ENCODE peak calls at places on chromosome 6, in five cellular contexts. E is transverse colon, U is psoas muscle, B is cardiac muscle cell, Y is H7. I is an unnamed sample. For H3K27me3, the result is how much of the 10 kb centered on the place peaks cover.

GRCh38 chr6:166902211-166902755 is 54.1 kb downstream of the RNASET2 start:
- DNase-seq in E (no peak), U (no peak), B (no peak), Y (no peak), I (no peak)

GRCh38 chr6:87118054-87118453 is 23.1 kb upstream of the CGA start:
- DNase-seq in E (no peak), U (no peak), B (no peak), Y (no peak), I (no peak)

GRCh38 chr6:28351087-28351486 is 1.3 kb downstream of the ZKSCAN3 start:
- DNase-seq in E (no peak), U (no peak), B (no peak), Y (no peak), I (no peak)

GRCh38 chr6:169244684-169245383 is 8.8 kb downstream of the THBS2 start:
- DNase-seq in E (no peak), U (no peak), B (no peak), Y (no peak), I (no peak)

GRCh38 chr6:163413345-163414116 is 987 bp upstream of the QKI start:
- DNase-seq in E (peak), U (peak), B (peak), Y (peak), I (peak)

GRCh38 chr6:10048370-10049297 is 366.2 kb downstream of the TFAP2A start:
- DNase-seq in E (no peak), U (no peak), B (peak), Y (no peak), I (no peak)

GRCh38 chr6:156379392-156379910 is 397.7 kb upstream of the ARID1B start:
- DNase-seq in E (no peak), U (no peak), B (no peak), Y (no peak), I (no peak)

GRCh38 chr6:169310983-169311382 is 57.3 kb upstream of the THBS2 start:
- DNase-seq in E (no peak), U (no peak), B (no peak), Y (no peak), I (no peak)

GRCh38 chr6:156876302-156876701 is 99.1 kb downstream of the ARID1B start:
- DNase-seq in E (no peak), U (peak), B (no peak), Y (peak), I (no peak)

GRCh38 chr6:82488403-82488802 is 124.8 kb downstream of the TPBG start:
- DNase-seq in E (no peak), U (no peak), B (no peak), Y (no peak), I (no peak)

GRCh38 chr6:161417712-161418457 is 144.0 kb upstream of the AGPAT4 start:
- DNase-seq in E (no peak), U (peak), B (no peak), Y (peak), I (peak)

GRCh38 chr6:106084106-106084963 is 1.8 kb upstream of the PRDM1 start:
- DNase-seq in E (peak), U (no peak), B (peak), Y (peak), I (peak)

GRCh38 chr6:75149253-75149652 is 56.6 kb downstream of the COL12A1 start:
- DNase-seq in E (no peak), U (no peak), B (no peak), Y (no peak), I (no peak)

DNA sequence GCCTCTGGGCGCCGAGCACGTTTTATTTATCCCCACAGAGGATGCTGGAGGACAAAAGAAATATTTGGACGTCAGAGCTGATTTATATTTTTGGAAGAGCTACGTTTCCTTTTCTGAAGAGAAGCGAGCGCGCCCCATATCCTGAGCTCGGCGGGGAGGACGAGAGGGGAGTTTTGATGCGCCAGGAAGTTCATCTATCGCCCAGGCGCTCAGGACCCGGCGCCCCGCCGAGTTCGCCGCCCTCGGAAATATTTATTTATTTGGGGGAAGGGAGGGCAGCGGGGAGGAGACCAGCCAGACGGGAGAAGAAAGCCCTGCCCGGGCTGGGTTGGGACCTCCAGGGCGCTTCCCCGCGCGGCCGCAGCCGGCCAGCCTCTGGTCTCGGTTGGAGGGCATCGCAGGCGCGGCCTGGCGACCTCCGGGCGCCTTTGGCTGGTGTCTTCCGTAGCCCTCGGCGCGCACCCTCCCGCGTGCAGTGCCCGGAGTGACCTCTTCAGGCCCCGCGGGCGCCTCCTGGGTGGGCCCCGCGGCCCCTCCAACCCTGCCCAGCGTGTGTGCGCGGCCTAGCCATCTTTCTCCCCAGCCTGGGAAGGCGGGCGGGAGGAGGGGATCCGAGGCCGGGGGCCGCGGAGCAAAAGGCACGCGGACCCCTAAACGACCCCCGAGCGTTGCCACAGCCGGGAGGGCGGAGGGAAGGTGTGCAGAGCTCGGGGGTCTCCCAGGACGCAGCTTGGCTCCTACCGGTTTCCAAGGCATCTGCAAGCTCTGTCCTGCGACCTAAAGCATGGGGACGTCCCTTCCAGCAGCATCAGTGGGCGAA is 5.4 kb upstream of the FOXF2 start:
- DNase-seq in E (no peak), U (no peak), B (no peak), Y (peak), I (peak)
- H3K27me3 ChIP-seq in E (half or more), U (under half), B (half or more), Y (half or more), I (under half)

DNA sequence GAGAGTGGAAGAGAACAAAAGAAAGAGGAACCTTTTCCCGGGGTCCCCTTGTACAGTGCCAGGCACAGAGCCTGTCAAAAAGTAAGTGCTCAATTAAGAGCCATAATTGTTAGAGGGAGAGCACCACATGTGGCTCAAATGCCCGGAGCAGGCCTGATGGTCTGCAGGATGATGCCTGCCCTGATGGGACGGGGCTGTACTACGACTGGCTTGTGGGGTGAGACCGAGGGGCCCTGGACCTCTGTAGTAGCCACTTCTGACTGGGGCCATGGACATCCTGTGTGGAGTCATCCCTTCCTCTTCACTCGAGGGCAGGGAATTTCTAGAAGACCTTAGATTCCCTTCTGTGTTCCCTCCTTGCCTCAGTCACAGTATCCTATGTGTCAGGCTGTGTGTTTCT is 47.9 kb downstream of the KCNK5 start:
- DNase-seq in E (no peak), U (no peak), B (no peak), Y (no peak), I (no peak)
- H3K27me3 ChIP-seq in E (under half), U (under half), B (under half), Y (under half), I (under half)

DNA sequence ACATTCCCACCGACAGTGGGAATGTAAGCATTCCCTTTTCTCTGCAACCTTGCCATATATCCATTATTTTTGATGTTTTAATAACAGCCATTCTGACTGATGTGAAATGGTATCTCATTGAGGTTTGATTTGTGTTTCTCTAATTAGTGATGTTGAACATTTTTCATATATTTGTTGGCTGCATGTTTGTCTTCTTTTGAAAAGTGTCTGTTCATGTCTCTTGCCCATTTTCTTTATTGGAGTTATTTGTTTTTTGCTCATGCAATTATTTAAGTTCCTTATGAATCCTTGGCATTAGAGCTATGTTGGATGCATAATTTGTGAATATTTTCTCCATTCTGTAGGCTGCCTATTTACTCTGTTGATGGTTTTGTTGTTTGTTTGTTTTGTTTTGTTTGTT is 18.0 kb upstream of the ABT1 start:
- DNase-seq in E (no peak), U (no peak), B (no peak), Y (no peak), I (no peak)
- H3K27me3 ChIP-seq in E (half or more), U (under half), B (under half), Y (under half), I (under half)

DNA sequence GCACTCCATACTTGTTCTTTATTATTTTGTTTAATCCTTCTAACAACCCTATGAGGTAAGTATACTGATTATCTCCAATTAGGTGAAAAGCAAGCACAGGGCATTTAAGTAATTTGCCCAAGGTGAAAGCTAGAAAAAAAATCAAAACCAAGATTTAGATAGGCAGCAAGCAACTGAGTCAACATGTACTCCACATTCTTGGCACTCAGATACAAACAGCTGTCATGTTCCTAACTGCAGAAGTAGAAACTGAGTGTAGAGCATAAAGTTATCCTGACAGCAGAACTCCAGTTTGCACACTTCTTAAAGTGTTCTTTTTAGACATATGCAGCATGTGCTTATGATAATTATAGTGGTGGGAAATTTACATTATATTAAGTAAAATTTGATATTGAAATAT is 278.1 kb downstream of the MEI4 start:
- DNase-seq in E (no peak), U (no peak), B (no peak), Y (no peak), I (no peak)
- H3K27me3 ChIP-seq in E (under half), U (under half), B (under half), Y (under half), I (under half)

GRCh38 chr6:33215761-33216649 is 7.7 kb downstream of the RING1 start:
- DNase-seq in E (no peak), U (no peak), B (no peak), Y (peak), I (no peak)
- H3K27me3 ChIP-seq in E (under half), U (under half), B (under half), Y (half or more), I (under half)

GRCh38 chr6:41358503-41358902 is 23.1 kb downstream of the NCR2 start:
- DNase-seq in E (no peak), U (no peak), B (no peak), Y (no peak), I (peak)
- H3K27me3 ChIP-seq in E (under half), U (under half), B (under half), Y (under half), I (under half)

GRCh38 chr6:149449054-149449453 is 35.8 kb downstream of the ZC3H12D start:
- DNase-seq in E (no peak), U (no peak), B (no peak), Y (no peak), I (no peak)

GRCh38 chr6:149445095-149445466 is 39.7 kb downstream of the ZC3H12D start:
- DNase-seq in E (no peak), U (no peak), B (no peak), Y (no peak), I (no peak)

GRCh38 chr6:149443411-149444181 is 41.2 kb downstream of the ZC3H12D start:
- DNase-seq in E (no peak), U (no peak), B (no peak), Y (no peak), I (no peak)

GRCh38 chr6:149446791-149447376 is 37.9 kb downstream of the ZC3H12D start:
- DNase-seq in E (no peak), U (no peak), B (no peak), Y (peak), I (no peak)

GRCh38 chr6:149445573-149445972 is 39.2 kb downstream of the ZC3H12D start:
- DNase-seq in E (no peak), U (no peak), B (no peak), Y (no peak), I (no peak)
- H3K27me3 ChIP-seq in E (under half), U (under half), B (under half), Y (under half), I (under half)